ENCODE peak calls at places on chromosomes 3 and 15, in five cellular contexts. One of them, this sample, is unnamed.

GRCh38 chr15:25989327-25989726 is 126.2 kb upstream of the ATP10A start:
- DNase-seq in GM12878: no peak
- DNase-seq in SK-N-SH: no peak
- DNase-seq in HepG2: no peak
- DNase-seq in K562: peak; percentile 38
- DNase-seq in this sample: no peak

GRCh38 chr15:26453914-26454313 is 319.0 kb downstream of the GABRB3 start:
- DNase-seq in GM12878: no peak
- DNase-seq in SK-N-SH: no peak
- DNase-seq in HepG2: no peak
- DNase-seq in K562: no peak
- DNase-seq in this sample: no peak

GRCh38 chr3:71536376-71536965 is 47.1 kb downstream of the FOXP1 start:
- DNase-seq in GM12878: no peak
- DNase-seq in SK-N-SH: no peak
- DNase-seq in HepG2: no peak
- DNase-seq in K562: no peak
- DNase-seq in this sample: no peak

GRCh38 chr15:21260966-21261395 is 179.3 kb downstream of the POTEB3 start:
- DNase-seq in GM12878: no peak
- DNase-seq in SK-N-SH: no peak
- DNase-seq in HepG2: no peak
- DNase-seq in K562: no peak
- DNase-seq in this sample: no peak

GRCh38 chr3:110902453-110903085 is 169.0 kb upstream of the NECTIN3 start:
- DNase-seq in GM12878: no peak
- DNase-seq in SK-N-SH: no peak
- DNase-seq in HepG2: no peak
- DNase-seq in K562: no peak
- DNase-seq in this sample: no peak

GRCh38 chr3:177322846-177323245 is 125.6 kb upstream of the TBL1XR1 start:
- DNase-seq in GM12878: no peak
- DNase-seq in SK-N-SH: no peak
- DNase-seq in HepG2: no peak
- DNase-seq in K562: no peak
- DNase-seq in this sample: no peak

GRCh38 chr3:157794771-157795170 is 291.6 kb upstream of the VEPH1 start:
- DNase-seq in GM12878: no peak
- DNase-seq in SK-N-SH: no peak
- DNase-seq in HepG2: no peak
- DNase-seq in K562: no peak
- DNase-seq in this sample: no peak

GRCh38 chr3:43624619-43625305 is 3.0 kb upstream of the ANO10 start:
- DNase-seq in GM12878: no peak
- DNase-seq in SK-N-SH: no peak
- DNase-seq in HepG2: peak; percentile 48
- DNase-seq in K562: no peak
- DNase-seq in this sample: no peak

GRCh38 chr15:40340740-40341400 is at the start of gene CCDC9B:
- DNase-seq in GM12878: no peak
- DNase-seq in SK-N-SH: peak; percentile 91
- DNase-seq in HepG2: peak; percentile 75
- DNase-seq in K562: peak; percentile 63
- DNase-seq in this sample: peak; percentile 33

GRCh38 chr3:167749728-167750127 is 14.2 kb downstream of the SERPINI1 start:
- DNase-seq in GM12878: no peak
- DNase-seq in SK-N-SH: no peak
- DNase-seq in HepG2: no peak
- DNase-seq in K562: no peak
- DNase-seq in this sample: no peak

GRCh38 chr3:179991104-179991503 is 45.6 kb downstream of the PEX5L start:
- DNase-seq in GM12878: no peak
- DNase-seq in SK-N-SH: no peak
- DNase-seq in HepG2: no peak
- DNase-seq in K562: no peak
- DNase-seq in this sample: no peak

GRCh38 chr3:64814360-64814759 is 126.6 kb upstream of the ADAMTS9 start:
- DNase-seq in GM12878: no peak
- DNase-seq in SK-N-SH: no peak
- DNase-seq in HepG2: no peak
- DNase-seq in K562: no peak
- DNase-seq in this sample: no peak

GRCh38 chr15:41474941-41475340 is 18.7 kb upstream of the ITPKA start:
- DNase-seq in GM12878: no peak
- DNase-seq in SK-N-SH: no peak
- DNase-seq in HepG2: no peak
- DNase-seq in K562: no peak
- DNase-seq in this sample: no peak

GRCh38 chr3:12175844-12176453 is 17.2 kb upstream of the TIMP4 start:
- DNase-seq in GM12878: no peak
- DNase-seq in SK-N-SH: peak; percentile 74
- DNase-seq in HepG2: peak; percentile 52
- DNase-seq in K562: peak; percentile 69
- DNase-seq in this sample: peak; percentile 69

GRCh38 chr3:148077318-148077923 is 620.3 kb upstream of the AGTR1 start:
- DNase-seq in GM12878: no peak
- DNase-seq in SK-N-SH: no peak
- DNase-seq in HepG2: peak; percentile 6
- DNase-seq in K562: no peak
- DNase-seq in this sample: no peak

GRCh38 chr3:150247456-150247855 is 160.6 kb upstream of the TSC22D2 start:
- DNase-seq in GM12878: no peak
- DNase-seq in SK-N-SH: no peak
- DNase-seq in HepG2: no peak
- DNase-seq in K562: no peak
- DNase-seq in this sample: no peak

GRCh38 chr3:179513867-179514266 is 48.9 kb upstream of the ACTL6A start:
- DNase-seq in GM12878: no peak
- DNase-seq in SK-N-SH: no peak
- DNase-seq in HepG2: no peak
- DNase-seq in K562: no peak
- DNase-seq in this sample: no peak

GRCh38 chr3:99313481-99313880 is 324.9 kb upstream of the COL8A1 start:
- DNase-seq in GM12878: no peak
- DNase-seq in SK-N-SH: no peak
- DNase-seq in HepG2: no peak
- DNase-seq in K562: no peak
- DNase-seq in this sample: no peak

DNA sequence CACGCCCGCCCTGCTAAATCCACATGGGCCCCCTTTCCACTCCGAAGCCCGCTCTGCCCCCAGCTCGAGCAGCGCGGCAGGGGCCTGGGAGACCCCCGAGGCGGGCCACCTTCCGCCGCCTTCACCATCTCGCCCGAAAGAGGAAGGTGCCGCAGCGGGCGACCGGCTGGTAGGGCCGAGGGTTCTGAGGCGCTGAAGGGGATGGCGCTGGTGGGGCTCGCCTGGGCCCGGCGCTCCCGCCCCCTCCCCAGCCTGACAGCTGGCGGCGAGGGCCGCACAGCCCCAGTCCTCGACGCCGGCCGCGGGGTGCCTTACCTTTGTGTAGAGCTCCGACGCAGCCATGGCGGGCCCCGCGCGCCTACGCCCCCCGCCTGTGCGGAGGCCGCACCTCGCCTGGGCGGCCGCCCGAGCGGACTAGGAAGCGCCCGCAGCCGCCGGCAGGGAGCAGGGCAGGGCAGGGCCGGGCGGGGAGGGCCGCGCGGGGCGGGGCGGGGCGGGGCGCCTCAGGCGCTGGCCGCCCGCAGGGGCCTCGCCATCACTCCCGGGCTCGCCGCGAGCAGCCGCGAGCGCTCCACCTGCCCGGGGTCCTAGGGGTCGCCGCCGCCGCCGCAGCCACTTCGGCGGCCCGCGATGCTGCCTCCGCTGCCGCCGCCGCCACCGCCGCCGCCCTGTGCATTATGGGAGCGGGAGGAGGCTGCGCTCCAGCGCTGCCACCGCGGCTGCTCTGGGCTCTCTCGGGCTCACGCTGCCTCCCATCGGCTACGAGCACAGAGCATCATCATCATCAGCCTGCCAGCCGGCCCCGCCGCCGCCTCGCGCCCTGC is at the start of gene MYO5A:
- DNase-seq in GM12878: no peak
- DNase-seq in SK-N-SH: peak; percentile 89
- DNase-seq in HepG2: peak; percentile 15
- DNase-seq in K562: peak; percentile 82
- DNase-seq in this sample: peak; percentile 62
- TF ChIP-seq FOXM1 in GM12878: no peak
- TF ChIP-seq FOXM1 in SK-N-SH: no peak
- TF ChIP-seq FOXM1 in HepG2: no peak
- TF ChIP-seq FOXM1 in K562: no peak
- TF ChIP-seq FOXM1 in this sample: no peak

DNA sequence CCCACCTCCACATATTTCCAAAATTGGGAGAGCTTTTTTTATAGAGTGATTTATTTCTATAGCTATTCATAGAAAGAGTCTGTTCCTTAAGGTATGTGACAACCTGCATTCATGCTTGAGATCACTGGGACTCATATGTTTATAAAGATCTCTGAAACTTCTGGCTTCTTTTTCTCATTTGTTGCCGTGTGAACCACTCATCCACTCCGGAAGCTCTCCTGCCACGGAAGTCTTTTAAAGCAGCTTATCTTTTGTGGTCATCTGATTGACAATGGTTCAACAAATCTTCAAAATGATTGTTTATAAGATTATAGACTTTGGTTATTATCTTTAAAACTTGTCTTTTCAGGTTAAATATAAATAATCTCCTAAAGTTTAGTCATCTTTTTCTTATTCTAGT is 260.5 kb downstream of the C3orf38 start:
- DNase-seq in GM12878: no peak
- DNase-seq in SK-N-SH: no peak
- DNase-seq in HepG2: no peak
- DNase-seq in K562: no peak
- DNase-seq in this sample: no peak
- TF ChIP-seq FOXM1 in GM12878: no peak
- TF ChIP-seq FOXM1 in SK-N-SH: no peak
- TF ChIP-seq FOXM1 in HepG2: no peak
- TF ChIP-seq FOXM1 in K562: no peak
- TF ChIP-seq FOXM1 in this sample: no peak

GRCh38 chr3:141499965-141500364 is 13.1 kb downstream of the RASA2 start:
- DNase-seq in GM12878: no peak
- DNase-seq in SK-N-SH: no peak
- DNase-seq in HepG2: no peak
- DNase-seq in K562: no peak
- DNase-seq in this sample: no peak

GRCh38 chr3:141493152-141493551 is 6.3 kb downstream of the RASA2 start:
- DNase-seq in GM12878: no peak
- DNase-seq in SK-N-SH: no peak
- DNase-seq in HepG2: no peak
- DNase-seq in K562: no peak
- DNase-seq in this sample: no peak

GRCh38 chr3:141500397-141500796 is 13.6 kb downstream of the RASA2 start:
- DNase-seq in GM12878: no peak
- DNase-seq in SK-N-SH: no peak
- DNase-seq in HepG2: no peak
- DNase-seq in K562: no peak
- DNase-seq in this sample: no peak

GRCh38 chr3:141499304-141499703 is 12.5 kb downstream of the RASA2 start:
- DNase-seq in GM12878: no peak
- DNase-seq in SK-N-SH: no peak
- DNase-seq in HepG2: no peak
- DNase-seq in K562: no peak
- DNase-seq in this sample: no peak

DNA sequence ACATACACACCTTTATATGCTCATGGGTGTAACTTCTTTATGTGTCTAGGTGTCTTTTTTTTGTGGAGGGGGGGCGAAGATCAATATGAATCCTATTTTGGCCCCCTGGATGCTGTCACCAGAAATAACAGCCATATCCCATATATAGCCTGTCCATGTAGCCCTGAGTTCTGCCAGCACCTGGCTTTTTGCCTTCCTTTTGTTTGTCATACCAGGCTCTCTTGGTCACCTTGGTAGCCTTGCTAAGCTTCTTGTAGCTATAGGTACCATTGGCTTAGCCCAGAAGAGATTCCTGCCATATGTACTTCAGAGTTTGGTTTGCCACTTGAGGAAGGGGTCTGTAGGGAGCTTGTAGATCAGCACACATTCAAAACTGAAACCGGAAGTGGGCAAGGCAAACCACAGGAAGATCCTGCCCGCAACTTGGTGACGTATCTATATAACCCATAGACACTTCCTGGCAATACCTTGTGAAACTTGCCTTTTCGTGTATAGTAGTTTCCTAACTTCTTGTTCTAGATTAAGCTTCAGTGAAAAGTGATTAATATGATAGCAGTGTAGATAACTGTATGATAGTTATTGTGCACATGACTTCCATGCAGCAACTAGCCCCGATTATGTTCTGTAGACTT is 11.9 kb downstream of the RASA2 start:
- DNase-seq in GM12878: peak; percentile 74
- DNase-seq in SK-N-SH: no peak
- DNase-seq in HepG2: no peak
- DNase-seq in K562: no peak
- DNase-seq in this sample: no peak
- TF ChIP-seq FOXM1 in GM12878: no peak
- TF ChIP-seq FOXM1 in SK-N-SH: no peak
- TF ChIP-seq FOXM1 in HepG2: no peak
- TF ChIP-seq FOXM1 in K562: no peak
- TF ChIP-seq FOXM1 in this sample: no peak

DNA sequence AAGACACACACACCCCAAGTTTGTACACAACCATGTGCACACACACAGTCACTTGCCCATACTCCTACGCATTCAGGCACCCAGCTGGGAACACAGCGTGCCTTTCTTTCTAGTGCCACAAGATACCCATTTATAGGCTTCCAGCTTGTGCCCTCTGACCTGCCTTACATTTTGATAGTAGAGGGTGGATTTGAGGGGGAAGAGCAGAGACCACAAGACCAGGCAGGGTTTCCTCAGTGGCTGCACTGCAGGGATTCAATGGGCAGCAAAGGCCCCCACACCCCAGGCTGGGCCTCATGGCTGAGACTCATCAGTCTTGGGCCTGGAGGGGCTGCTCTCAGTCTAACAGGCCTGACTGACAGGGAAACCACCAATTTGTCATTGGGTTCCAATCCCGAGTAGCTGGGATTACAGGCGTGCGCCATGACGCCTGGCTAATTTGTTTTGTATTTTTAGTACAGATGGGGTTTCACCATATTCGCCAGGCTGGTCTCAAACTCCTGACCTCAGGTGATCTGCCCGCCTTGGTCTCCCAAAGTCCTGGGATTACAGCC is 18.8 kb upstream of the ANKDD1A start:
- DNase-seq in GM12878: peak; percentile 45
- DNase-seq in SK-N-SH: no peak
- DNase-seq in HepG2: no peak
- DNase-seq in K562: no peak
- DNase-seq in this sample: no peak
- TF ChIP-seq FOXM1 in GM12878: no peak
- TF ChIP-seq FOXM1 in SK-N-SH: no peak
- TF ChIP-seq FOXM1 in HepG2: no peak
- TF ChIP-seq FOXM1 in K562: no peak
- TF ChIP-seq FOXM1 in this sample: no peak

This sample was measured in HEK293T.